ENCODE peak calls at places on chromosome 13, in four cellular contexts. K, F, P and S are unnamed samples.

GRCh38 chr13:85985791-85986190 is 186.6 kb upstream of the SLITRK6 start:
- DNase-seq in K (no peak), P (no peak), F (no peak), S (no peak)

GRCh38 chr13:46553886-46554855 is 1.2 kb downstream of the LRCH1 start:
- DNase-seq in P (peak), F (peak), K (peak), S (no peak)

GRCh38 chr13:76735641-76736040 is 150.6 kb downstream of the KCTD12 start:
- DNase-seq in P (no peak), K (no peak), F (no peak), S (no peak)

GRCh38 chr13:47858678-47859050 is 142.4 kb downstream of the SUCLA2 start:
- DNase-seq in P (no peak), F (no peak), K (no peak), S (no peak)

GRCh38 chr13:26695891-26696311 is 64.7 kb downstream of the GPR12 start:
- DNase-seq in P (no peak), K (no peak), F (no peak), S (no peak)

GRCh38 chr13:80116107-80116506 is 224.8 kb downstream of the SPRY2 start:
- DNase-seq in K (no peak), F (no peak), P (no peak), S (no peak)

GRCh38 chr13:76148926-76149325 is 512.8 kb downstream of the LMO7 start:
- DNase-seq in P (no peak), F (no peak), K (no peak), S (no peak)

GRCh38 chr13:48078251-48078656 is 16.6 kb downstream of the MED4 start:
- DNase-seq in P (no peak), K (no peak), F (peak), S (no peak)

GRCh38 chr13:110113284-110113764 is 193.6 kb downstream of the COL4A1 start:
- DNase-seq in P (no peak), K (no peak), F (no peak), S (no peak)

DNA sequence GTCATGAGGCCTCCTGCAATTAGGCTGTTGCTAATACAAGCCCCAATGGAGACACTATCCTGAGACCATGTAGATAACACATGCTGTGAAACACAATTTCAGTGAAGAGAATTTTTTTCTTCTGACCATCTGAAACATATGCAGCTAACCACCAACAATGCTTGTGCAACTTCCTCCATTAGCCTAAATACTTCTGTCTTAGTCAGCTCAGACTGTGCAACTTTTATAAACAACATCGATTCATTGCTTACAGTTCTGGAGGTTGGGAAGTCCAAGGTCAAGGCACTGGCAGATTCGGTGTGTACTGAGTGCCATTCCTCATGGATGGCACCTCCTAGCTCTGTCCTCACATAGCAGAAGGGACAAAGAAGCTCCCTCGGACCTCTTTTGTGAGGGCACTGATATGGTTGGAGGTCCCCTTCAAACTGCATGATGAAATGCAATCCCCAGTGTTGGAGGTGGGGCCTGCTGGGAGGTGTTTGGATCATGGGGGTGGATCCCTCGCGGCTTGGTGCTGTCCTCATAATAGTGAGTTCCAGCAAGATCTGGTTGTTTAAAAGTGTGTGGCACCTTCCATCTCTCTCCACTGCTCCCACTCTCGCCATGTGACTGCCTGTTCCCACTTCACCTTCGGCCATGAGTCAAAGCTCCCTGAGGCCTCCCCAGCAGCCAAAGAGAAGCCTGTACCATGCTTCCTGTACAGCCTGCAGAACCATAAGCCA is 27.7 kb downstream of the STK24 start:
- DNase-seq in P (no peak), F (no peak), K (no peak), S (no peak)
- H3K27ac ChIP-seq in P (no peak), F (no peak), K (no peak), S (no peak)

GRCh38 chr13:78659450-78660110 is 625 bp upstream of the OBI1 start:
- DNase-seq in P (no peak), K (no peak), F (no peak), S (no peak)

GRCh38 chr13:78660130-78660857 is 1.3 kb upstream of the OBI1 start:
- DNase-seq in P (no peak), F (no peak), K (no peak), S (no peak)

GRCh38 chr13:78657699-78658629 is 991 bp downstream of the OBI1 start:
- DNase-seq in F (no peak), K (no peak), P (no peak), S (no peak)

GRCh38 chr13:78655906-78656305 is 3.0 kb downstream of the OBI1 start:
- DNase-seq in K (no peak), P (no peak), F (no peak), S (no peak)

GRCh38 chr13:78658630-78659449 is at the start of gene OBI1:
- DNase-seq in K (peak), F (peak), P (peak), S (peak)
- TF ChIP-seq POLR2A in K (peak), F (peak), P (peak), S (no peak)

GRCh38 chr13:95367309-95367843 is 66.1 kb upstream of the ABCC4 start:
- DNase-seq in F (no peak), P (no peak), K (no peak), S (no peak)

DNA sequence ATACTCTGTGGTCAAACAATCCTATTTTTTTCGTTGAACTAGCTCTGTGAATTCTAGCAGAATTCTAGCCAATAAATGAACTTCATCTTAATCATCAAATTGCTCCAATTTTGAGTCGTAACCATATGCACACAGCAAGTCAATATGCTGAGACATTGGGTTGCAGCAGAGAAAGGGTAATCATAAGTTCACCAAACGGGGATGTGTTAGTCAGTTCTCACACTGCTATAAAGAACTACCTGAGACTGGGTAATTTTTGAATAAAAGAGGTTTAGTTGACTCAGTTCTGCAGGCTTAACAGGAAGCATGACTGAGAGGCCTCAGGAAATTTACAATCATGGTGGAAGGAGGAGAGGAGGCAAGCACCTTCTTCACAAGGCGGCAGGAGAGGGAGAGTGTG is 67.7 kb upstream of the ABCC4 start:
- DNase-seq in K (no peak), F (no peak), P (no peak), S (no peak)
- H3K4me3 ChIP-seq in K (no peak), F (no peak), P (no peak), S (no peak)

DNA sequence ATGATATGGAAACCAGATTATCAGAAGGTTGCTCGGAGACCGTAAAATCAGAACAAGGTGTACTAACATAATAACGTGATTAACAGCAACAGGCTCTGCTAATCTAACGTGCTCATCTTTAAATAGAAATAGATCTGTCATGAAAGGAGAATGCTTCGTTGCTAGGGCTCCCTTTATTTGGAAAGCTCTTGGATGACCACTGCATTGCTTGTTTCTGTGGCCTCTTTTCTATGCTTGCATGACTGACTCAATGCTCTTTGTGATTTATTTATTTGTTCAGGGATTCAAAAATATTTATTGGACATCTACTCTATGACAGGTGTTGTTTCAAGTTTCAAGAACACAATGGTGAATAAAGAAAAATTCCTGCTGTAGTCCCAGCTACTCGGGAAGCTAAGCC is 22.3 kb upstream of the ZDHHC20 start:
- DNase-seq in P (no peak), F (no peak), K (no peak), S (no peak)
- H3K27ac ChIP-seq in P (no peak), F (no peak), K (no peak), S (no peak)

GRCh38 chr13:99074693-99075092 is 96.8 kb upstream of the DOCK9 start:
- DNase-seq in K (no peak), F (no peak), P (no peak), S (no peak)

GRCh38 chr13:99080131-99080530 is 102.3 kb upstream of the DOCK9 start:
- DNase-seq in F (no peak), P (no peak), K (no peak), S (peak)

GRCh38 chr13:99072941-99073340 is 95.1 kb upstream of the DOCK9 start:
- DNase-seq in F (no peak), K (no peak), P (no peak), S (peak)

GRCh38 chr13:99075268-99076191 is 97.7 kb upstream of the DOCK9 start:
- DNase-seq in F (no peak), P (no peak), K (no peak), S (no peak)

GRCh38 chr13:99078014-99078771 is 100.3 kb upstream of the DOCK9 start:
- DNase-seq in P (no peak), F (no peak), K (no peak), S (no peak)
- TF ChIP-seq POLR2A in P (no peak), F (no peak), K (no peak), S (no peak)

GRCh38 chr13:70795484-70795883 is 687.2 kb upstream of the KLHL1 start:
- DNase-seq in P (no peak), F (no peak), K (no peak), S (no peak)

GRCh38 chr13:70792121-70792520 is 683.9 kb upstream of the KLHL1 start:
- DNase-seq in K (no peak), F (no peak), P (no peak), S (no peak)
- H3K4me3 ChIP-seq in K (no peak), F (no peak), P (no peak), S (no peak)

DNA sequence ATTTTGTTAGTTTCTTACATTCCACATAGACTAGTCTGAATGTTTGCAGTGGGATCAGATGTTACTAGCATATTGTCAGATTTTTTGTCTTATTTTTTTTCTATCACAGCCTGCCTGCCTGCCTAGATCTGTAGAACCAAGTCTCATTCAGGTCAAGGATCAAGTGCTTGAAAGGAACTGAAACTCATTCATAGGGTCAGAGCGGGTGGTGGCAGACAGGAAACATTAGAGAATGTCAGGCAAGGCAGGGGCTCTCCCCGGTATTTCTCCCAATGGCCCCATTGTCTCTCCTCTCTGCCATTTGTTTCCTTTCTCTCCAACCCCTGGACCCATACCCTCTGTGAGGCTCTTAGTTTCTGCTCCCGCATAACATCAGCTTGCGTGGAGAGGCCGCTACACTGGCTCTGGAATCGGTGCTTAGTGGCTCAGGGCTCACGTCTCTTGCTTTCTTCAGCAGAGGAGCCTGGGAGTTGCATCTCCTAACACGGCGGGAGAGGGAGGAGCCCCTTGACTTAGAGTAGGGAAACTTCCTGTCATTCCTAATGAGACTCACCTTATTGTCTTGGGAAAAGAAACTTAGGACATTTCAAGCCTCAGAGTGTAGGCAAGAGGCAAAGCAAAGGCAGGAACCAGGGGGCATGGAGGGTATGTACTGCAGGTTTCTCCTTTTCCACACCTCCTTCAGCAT is 35.6 kb upstream of the SPATA13 start:
- DNase-seq in K (no peak), F (no peak), P (no peak), S (no peak)
- H3K27ac ChIP-seq in K (no peak), F (no peak), P (no peak), S (no peak)